ENCODE peak calls at places on chromosomes 6 and 20, in six cellular contexts. F is prostate gland, Q is OCI-LY7, R is hepatocyte, L is fibroblast of lung, V is heart right ventricle. W is an unnamed sample. For H3K4me1, the result is how much of the 10 kb centered on the place peaks cover.

GRCh38 chr6:79672631-79673065 is 41.5 kb downstream of the SH3BGRL2 start:
- DNase-seq in F (no peak), Q (no peak), R (peak), L (peak), V (no peak), W (no peak)

GRCh38 chr20:52540489-52540888 is 348.9 kb upstream of the ZFP64 start:
- DNase-seq in F (no peak), Q (no peak), R (peak), L (no peak), V (no peak), W (no peak)

GRCh38 chr6:33592595-33593413 is 12.7 kb upstream of the BAK1 start:
- DNase-seq in F (no peak), Q (peak), R (peak), L (peak), V (no peak), W (no peak)

GRCh38 chr6:1001655-1002349 is 308.9 kb upstream of the EXOC2 start:
- DNase-seq in F (no peak), Q (no peak), R (no peak), L (no peak), V (no peak), W (no peak)

GRCh38 chr20:36754656-36755222 is 8.8 kb upstream of the NDRG3 start:
- DNase-seq in F (peak), Q (peak), R (peak), L (peak), V (peak), W (no peak)

GRCh38 chr20:62366370-62367135 is 559 bp downstream of the LAMA5 start:
- DNase-seq in F (peak), Q (peak), R (peak), L (no peak), V (no peak), W (no peak)

GRCh38 chr6:119314894-119315272 is 34.7 kb downstream of the MAN1A1 start:
- DNase-seq in F (no peak), Q (no peak), R (no peak), L (no peak), V (no peak), W (no peak)

GRCh38 chr6:142459267-142459666 is 157.5 kb downstream of the ADGRG6 start:
- DNase-seq in F (no peak), Q (no peak), R (no peak), L (peak), V (no peak), W (no peak)

GRCh38 chr6:39530201-39530759 is 194.9 kb downstream of the KIF6 start:
- DNase-seq in F (no peak), Q (no peak), R (peak), L (peak), V (no peak), W (no peak)

GRCh38 chr20:51943761-51944160 is 141.4 kb upstream of the SALL4 start:
- DNase-seq in F (no peak), Q (no peak), R (no peak), L (no peak), V (no peak), W (no peak)

GRCh38 chr20:61312909-61313308 is 60.8 kb downstream of the CDH4 start:
- DNase-seq in F (no peak), Q (no peak), R (no peak), L (no peak), V (no peak), W (no peak)

GRCh38 chr20:48283470-48284110 is 498.3 kb upstream of the SULF2 start:
- DNase-seq in F (peak), Q (no peak), R (peak), L (peak), V (peak), W (no peak)

GRCh38 chr6:69907981-69908498 is 41.7 kb downstream of the COL19A1 start:
- DNase-seq in F (no peak), Q (no peak), R (no peak), L (peak), V (no peak), W (no peak)

GRCh38 chr6:33590531-33591198 is 10.6 kb upstream of the BAK1 start:
- DNase-seq in F (no peak), Q (peak), R (peak), L (no peak), V (no peak), W (no peak)

GRCh38 chr6:56837322-56837894 is 117.5 kb upstream of the BEND6 start:
- DNase-seq in F (no peak), Q (no peak), R (no peak), L (no peak), V (no peak), W (no peak)
- H3K4me1 ChIP-seq in F (under half), Q (under half), R (under half), L (under half), V (half or more), W (under half)

GRCh38 chr6:36067374-36068011 is 39.9 kb downstream of the MAPK14 start:
- DNase-seq in F (no peak), Q (no peak), R (no peak), L (peak), V (no peak), W (no peak)
- H3K4me1 ChIP-seq in F (under half), Q (under half), R (half or more), L (under half), V (half or more), W (half or more)

GRCh38 chr6:25025248-25025918 is 89.6 kb upstream of the RIPOR2 start:
- DNase-seq in F (no peak), Q (no peak), R (no peak), L (no peak), V (no peak), W (no peak)

GRCh38 chr6:25026723-25027122 is 91.0 kb upstream of the RIPOR2 start:
- DNase-seq in F (no peak), Q (peak), R (no peak), L (no peak), V (no peak), W (no peak)

GRCh38 chr6:25027221-25027916 is 91.6 kb upstream of the RIPOR2 start:
- DNase-seq in F (no peak), Q (no peak), R (no peak), L (no peak), V (no peak), W (no peak)

GRCh38 chr6:25024821-25025220 is 89.1 kb upstream of the RIPOR2 start:
- DNase-seq in F (no peak), Q (no peak), R (no peak), L (no peak), V (no peak), W (no peak)

DNA sequence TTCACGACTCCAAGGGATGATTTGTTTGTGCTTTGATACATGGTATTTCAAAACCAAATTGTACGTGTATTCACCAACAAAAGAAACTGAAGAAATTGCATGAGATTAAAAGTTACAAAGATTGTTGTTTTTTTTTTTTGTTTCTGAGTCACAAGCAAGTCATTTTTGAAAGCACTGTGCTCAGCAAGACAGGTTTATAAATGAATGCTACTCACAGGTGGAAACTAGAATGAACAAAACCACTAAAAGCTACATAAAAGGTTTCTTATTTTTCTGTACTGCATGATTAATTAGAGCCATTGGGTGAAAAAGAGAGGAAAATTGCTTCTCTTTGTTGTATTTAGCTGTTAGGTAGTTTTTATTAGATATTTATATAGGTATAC is 90.2 kb upstream of the RIPOR2 start:
- DNase-seq in F (no peak), Q (no peak), R (no peak), L (peak), V (no peak), W (no peak)
- H3K4me1 ChIP-seq in F (under half), Q (under half), R (under half), L (under half), V (under half), W (under half)

DNA sequence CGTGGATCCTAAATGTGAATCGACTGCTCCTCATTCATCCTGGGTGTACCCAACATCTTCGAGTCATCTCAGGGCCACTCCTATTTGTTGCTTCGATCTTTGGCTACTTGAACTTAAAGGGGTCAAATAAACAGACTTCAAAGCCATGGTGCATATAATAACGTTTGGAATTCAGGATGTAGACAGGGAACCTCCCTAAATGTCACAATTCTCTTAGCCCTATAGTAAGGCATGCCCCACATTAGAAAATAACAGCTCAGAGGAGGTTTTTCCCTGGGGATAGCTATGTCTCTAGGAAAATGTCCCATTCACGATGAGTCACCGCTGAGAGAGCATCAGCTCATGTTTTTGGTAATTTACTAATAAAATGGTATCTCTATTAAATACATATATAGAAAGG is 54.8 kb upstream of the BMP6 start:
- DNase-seq in F (no peak), Q (no peak), R (no peak), L (peak), V (no peak), W (no peak)
- H3K4me1 ChIP-seq in F (under half), Q (under half), R (under half), L (under half), V (under half), W (under half)

DNA sequence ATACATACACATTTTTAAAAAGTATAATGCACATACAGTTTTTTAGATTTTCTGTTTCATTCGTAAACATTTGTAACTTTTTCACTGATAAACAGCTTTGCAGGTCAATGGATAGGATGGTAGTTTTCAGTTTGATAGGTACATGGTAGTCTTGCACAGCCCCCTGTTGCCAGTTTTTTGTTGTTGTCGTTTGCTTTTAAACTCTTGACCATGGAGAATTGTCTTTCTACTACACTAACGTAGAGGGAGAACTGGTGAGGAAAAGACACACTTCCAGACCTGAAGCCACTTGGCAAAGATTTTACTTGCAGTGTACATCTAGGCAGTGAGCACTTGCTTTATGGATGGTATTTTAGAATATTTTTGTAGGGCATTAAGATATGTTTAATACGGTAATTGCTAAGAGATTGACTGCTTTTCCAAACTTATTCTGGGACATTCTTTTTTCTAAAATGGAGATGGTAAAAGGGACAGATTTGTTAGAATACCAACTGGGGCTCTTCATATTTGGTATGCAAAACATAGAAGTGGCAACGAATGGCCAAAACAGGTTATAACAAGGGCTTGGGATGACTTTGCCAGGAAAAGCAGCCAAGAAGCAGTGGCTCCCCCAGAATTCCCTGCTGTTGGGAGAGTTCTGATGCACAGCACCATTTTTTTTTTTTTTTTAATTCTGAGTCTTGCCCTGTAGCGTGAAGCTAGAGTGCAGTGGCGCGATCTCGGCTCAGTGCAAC is 1.5 kb downstream of the PYGB start:
- DNase-seq in F (peak), Q (peak), R (peak), L (peak), V (no peak), W (no peak)
- H3K4me1 ChIP-seq in F (under half), Q (under half), R (under half), L (under half), V (half or more), W (under half)

GRCh38 chr6:112215901-112216300 is 38.5 kb downstream of the LAMA4 start:
- DNase-seq in F (no peak), Q (no peak), R (no peak), L (no peak), V (no peak), W (no peak)
- H3K4me1 ChIP-seq in F (under half), Q (under half), R (under half), L (under half), V (half or more), W (under half)

W was measured in esophagus squamous epithelium.